ENCODE peak calls at places on chromosomes 6 and 20, in nine cellular contexts. M is dermis microvascular lymphatic vessel endothelial cell; U is Ammon's horn; J is GM12878; P is iPS-NIHi11; K is activated CD8-positive, alpha-beta memory T cell treated with anti-CD3 and anti-CD28 coated beads for 48 hours; B is stimulated activated CD4-positive, alpha-beta T cell treated with anti-CD3 and anti-CD28 coated beads, Interleukin-15, amount 100 ng/mL, for 1 hour; L is uterus; Z is activated T-cell treated with anti-CD3 and anti-CD28 coated beads, Interleukin-2, amount 50 U/mL, for 48 hours. S is an unnamed sample.

GRCh38 chr6:128932061-128932460 is 49.1 kb downstream of the LAMA2 start:
- DNase-seq in Z (no peak), P (no peak), B (no peak), M (no peak), K (no peak), L (no peak), U (no peak), J (no peak), S (no peak)

GRCh38 chr6:146905313-146905712 is 298.9 kb upstream of the STXBP5 start:
- DNase-seq in Z (no peak), P (no peak), M (no peak), L (no peak), K (no peak), J (no peak), B (no peak), U (no peak), S (no peak)

GRCh38 chr6:142416179-142416578 is 114.4 kb downstream of the ADGRG6 start:
- DNase-seq in L (no peak), K (no peak), P (no peak), U (no peak), B (no peak), M (no peak), Z (no peak), J (no peak), S (no peak)

GRCh38 chr20:5357942-5358341 is 41.2 kb upstream of the PROKR2 start:
- DNase-seq in U (peak), J (no peak), M (no peak), L (no peak), K (no peak), P (no peak), Z (no peak), B (no peak), S (no peak)

GRCh38 chr20:54209216-54209813 is 1.4 kb downstream of the PFDN4 start:
- DNase-seq in B (no peak), M (no peak), K (no peak), L (no peak), Z (no peak), P (no peak), U (no peak), J (no peak), S (no peak)

GRCh38 chr6:24720131-24720603 is 1.2 kb upstream of the C6orf62 start:
- DNase-seq in L (peak), J (no peak), Z (peak), B (peak), U (peak), M (peak), P (peak), K (peak), S (peak)

GRCh38 chr6:27100921-27101320 is 146.6 kb upstream of the PRSS16 start:
- DNase-seq in J (no peak), K (no peak), B (no peak), Z (no peak), M (no peak), U (no peak), P (no peak), L (no peak), S (no peak)

GRCh38 chr6:7053125-7053784 is 54.5 kb upstream of the RREB1 start:
- DNase-seq in P (no peak), J (no peak), Z (no peak), B (no peak), K (no peak), L (no peak), M (no peak), U (peak), S (no peak)

GRCh38 chr20:14497004-14497403 is 159.6 kb upstream of the FLRT3 start:
- DNase-seq in M (no peak), J (no peak), P (no peak), B (no peak), Z (no peak), L (no peak), K (no peak), U (no peak), S (no peak)

GRCh38 chr6:53033764-53034163 is 31.4 kb upstream of the FBXO9 start:
- DNase-seq in Z (no peak), M (no peak), B (no peak), L (no peak), U (no peak), K (no peak), P (no peak), J (no peak), S (no peak)

GRCh38 chr6:46453756-46454316 is 37.4 kb downstream of the RCAN2 start:
- DNase-seq in K (no peak), P (no peak), U (no peak), B (no peak), J (no peak), M (no peak), L (no peak), Z (no peak), S (no peak)

GRCh38 chr20:36859282-36859555 is 16.7 kb upstream of the TLDC2 start:
- DNase-seq in P (no peak), K (no peak), M (no peak), L (no peak), B (no peak), Z (no peak), U (no peak), J (no peak), S (no peak)

GRCh38 chr6:7106752-7107577 is 796 bp upstream of the RREB1 start:
- DNase-seq in M (no peak), Z (peak), U (no peak), J (no peak), K (peak), B (peak), L (peak), P (peak), S (peak)

GRCh38 chr6:68635706-68636513 is 828 bp downstream of the ADGRB3 start:
- DNase-seq in U (peak), J (no peak), P (peak), Z (peak), M (no peak), K (no peak), B (no peak), L (peak), S (peak)

GRCh38 chr6:161029195-161029809 is 37.7 kb downstream of the MAP3K4 start:
- DNase-seq in M (no peak), J (peak), L (peak), P (no peak), K (no peak), B (no peak), Z (no peak), U (no peak), S (no peak)

GRCh38 chr20:2696646-2697045 is 4.1 kb downstream of the EBF4 start:
- DNase-seq in Z (peak), L (no peak), J (no peak), M (no peak), K (no peak), P (no peak), U (no peak), B (no peak), S (no peak)

GRCh38 chr20:18052856-18053255 is 4.9 kb downstream of the OVOL2 start:
- DNase-seq in P (no peak), Z (no peak), U (no peak), M (no peak), B (no peak), K (no peak), L (no peak), J (no peak), S (no peak)

GRCh38 chr6:166774292-166774691 is 147.2 kb upstream of the RPS6KA2 start:
- DNase-seq in Z (no peak), M (no peak), P (no peak), U (no peak), K (no peak), L (no peak), J (no peak), B (no peak), S (peak)

GRCh38 chr6:46704562-46704961 is 16.9 kb downstream of the TDRD6 start:
- DNase-seq in P (no peak), J (no peak), K (no peak), B (no peak), M (no peak), L (no peak), Z (no peak), U (peak), S (no peak)